ENCODE peak calls at places on chromosome 13, in nine cellular contexts. One of them, this sample, is unnamed.

GRCh38 chr13:20482818-20483217 is 42.8 kb downstream of the CRYL1 start:
- DNase-seq in left lung: no peak
- DNase-seq in AG04450: no peak
- DNase-seq in A549: no peak
- DNase-seq in tibial artery: no peak
- DNase-seq in heart left ventricle: no peak
- DNase-seq in tibial nerve: no peak
- DNase-seq in psoas muscle: no peak
- DNase-seq in upper lobe of right lung: no peak
- DNase-seq in this sample: no peak

GRCh38 chr13:48431987-48432615 is 19.2 kb upstream of the LPAR6 start:
- DNase-seq in tibial artery: no peak
- DNase-seq in AG04450: no peak
- DNase-seq in A549: no peak
- DNase-seq in heart left ventricle: no peak
- DNase-seq in upper lobe of right lung: no peak
- DNase-seq in left lung: no peak
- DNase-seq in psoas muscle: no peak
- DNase-seq in tibial nerve: no peak
- DNase-seq in this sample: no peak

GRCh38 chr13:94984974-94985373 is 272.6 kb upstream of the SOX21 start:
- DNase-seq in upper lobe of right lung: no peak
- DNase-seq in tibial artery: no peak
- DNase-seq in tibial nerve: no peak
- DNase-seq in psoas muscle: no peak
- DNase-seq in left lung: no peak
- DNase-seq in heart left ventricle: no peak
- DNase-seq in A549: no peak
- DNase-seq in AG04450: no peak
- DNase-seq in this sample: no peak

GRCh38 chr13:87680298-87680697 is 9.1 kb downstream of the SLITRK5 start:
- DNase-seq in AG04450: no peak
- DNase-seq in tibial artery: no peak
- DNase-seq in heart left ventricle: no peak
- DNase-seq in psoas muscle: no peak
- DNase-seq in upper lobe of right lung: no peak
- DNase-seq in A549: no peak
- DNase-seq in tibial nerve: no peak
- DNase-seq in left lung: no peak
- DNase-seq in this sample: no peak

GRCh38 chr13:24271611-24272451 is 37.5 kb upstream of the C1QTNF9 start:
- DNase-seq in AG04450: peak; percentile 45
- DNase-seq in left lung: peak; percentile 80
- DNase-seq in psoas muscle: peak; percentile 48
- DNase-seq in tibial nerve: no peak
- DNase-seq in upper lobe of right lung: peak; percentile 88
- DNase-seq in tibial artery: peak; percentile 52
- DNase-seq in A549: no peak
- DNase-seq in heart left ventricle: peak; percentile 80
- DNase-seq in this sample: peak; percentile 83

GRCh38 chr13:77362166-77362565 is 35.3 kb upstream of the MYCBP2 start:
- DNase-seq in A549: no peak
- DNase-seq in upper lobe of right lung: no peak
- DNase-seq in heart left ventricle: no peak
- DNase-seq in AG04450: no peak
- DNase-seq in psoas muscle: no peak
- DNase-seq in tibial artery: no peak
- DNase-seq in left lung: no peak
- DNase-seq in tibial nerve: no peak
- DNase-seq in this sample: no peak

GRCh38 chr13:35720690-35721554 is 244.4 kb upstream of the MAB21L1 start:
- DNase-seq in psoas muscle: peak; percentile 39
- DNase-seq in A549: peak; percentile 59
- DNase-seq in upper lobe of right lung: no peak
- DNase-seq in left lung: no peak
- DNase-seq in AG04450: no peak
- DNase-seq in tibial nerve: no peak
- DNase-seq in heart left ventricle: peak; percentile 30
- DNase-seq in tibial artery: no peak
- DNase-seq in this sample: peak; percentile 35

GRCh38 chr13:39462456-39462855 is 140.5 kb downstream of the LHFPL6 start:
- DNase-seq in upper lobe of right lung: no peak
- DNase-seq in left lung: no peak
- DNase-seq in tibial nerve: no peak
- DNase-seq in A549: no peak
- DNase-seq in heart left ventricle: no peak
- DNase-seq in tibial artery: no peak
- DNase-seq in AG04450: no peak
- DNase-seq in psoas muscle: no peak
- DNase-seq in this sample: no peak

GRCh38 chr13:30832845-30833332 is 73.2 kb upstream of the MEDAG start:
- DNase-seq in upper lobe of right lung: peak; percentile 79
- DNase-seq in A549: peak; percentile 38
- DNase-seq in tibial artery: no peak
- DNase-seq in left lung: peak; percentile 58
- DNase-seq in AG04450: no peak
- DNase-seq in psoas muscle: peak; percentile 51
- DNase-seq in tibial nerve: no peak
- DNase-seq in heart left ventricle: no peak
- DNase-seq in this sample: peak; percentile 44

GRCh38 chr13:35978607-35979316 is 152.4 kb downstream of the DCLK1 start:
- DNase-seq in AG04450: no peak
- DNase-seq in tibial nerve: no peak
- DNase-seq in heart left ventricle: no peak
- DNase-seq in tibial artery: peak; percentile 49
- DNase-seq in left lung: no peak
- DNase-seq in upper lobe of right lung: no peak
- DNase-seq in psoas muscle: no peak
- DNase-seq in A549: peak; percentile 12
- DNase-seq in this sample: peak; percentile 57

GRCh38 chr13:44765076-44765475 is 188.9 kb upstream of the TSC22D1 start:
- DNase-seq in tibial nerve: no peak
- DNase-seq in heart left ventricle: no peak
- DNase-seq in upper lobe of right lung: no peak
- DNase-seq in A549: no peak
- DNase-seq in tibial artery: no peak
- DNase-seq in psoas muscle: no peak
- DNase-seq in left lung: no peak
- DNase-seq in AG04450: no peak
- DNase-seq in this sample: no peak

GRCh38 chr13:28415994-28416411 is 78.9 kb downstream of the FLT1 start:
- DNase-seq in upper lobe of right lung: no peak
- DNase-seq in left lung: no peak
- DNase-seq in heart left ventricle: no peak
- DNase-seq in AG04450: no peak
- DNase-seq in tibial artery: no peak
- DNase-seq in tibial nerve: no peak
- DNase-seq in A549: no peak
- DNase-seq in psoas muscle: no peak
- DNase-seq in this sample: no peak

GRCh38 chr13:25645681-25646080 is 273.9 kb downstream of the ATP8A2 start:
- DNase-seq in tibial artery: no peak
- DNase-seq in heart left ventricle: no peak
- DNase-seq in left lung: no peak
- DNase-seq in tibial nerve: no peak
- DNase-seq in upper lobe of right lung: no peak
- DNase-seq in AG04450: no peak
- DNase-seq in psoas muscle: no peak
- DNase-seq in A549: no peak
- DNase-seq in this sample: no peak
- H3K9me3 ChIP-seq in tibial artery: peaks cover 4% of the 10 kb centered on the region
- H3K9me3 ChIP-seq in heart left ventricle: peaks cover 5% of the 10 kb centered on the region
- H3K9me3 ChIP-seq in left lung: peaks cover 23% of the 10 kb centered on the region
- H3K9me3 ChIP-seq in tibial nerve: peaks cover 32% of the 10 kb centered on the region
- H3K9me3 ChIP-seq in upper lobe of right lung: no peaks in the 10 kb centered on the region
- H3K9me3 ChIP-seq in AG04450: no peaks in the 10 kb centered on the region
- H3K9me3 ChIP-seq in psoas muscle: peaks cover 5% of the 10 kb centered on the region
- H3K9me3 ChIP-seq in A549: no peaks in the 10 kb centered on the region
- H3K9me3 ChIP-seq in this sample: peaks cover 33% of the 10 kb centered on the region

GRCh38 chr13:111905609-111905945 is 161.4 kb upstream of the SOX1 start:
- DNase-seq in psoas muscle: no peak
- DNase-seq in tibial nerve: no peak
- DNase-seq in A549: no peak
- DNase-seq in upper lobe of right lung: peak; percentile 10
- DNase-seq in AG04450: no peak
- DNase-seq in left lung: no peak
- DNase-seq in tibial artery: no peak
- DNase-seq in heart left ventricle: peak; percentile 2
- DNase-seq in this sample: no peak
- H3K4me3 ChIP-seq in psoas muscle: no peak overlapping the region
- H3K4me3 ChIP-seq in tibial nerve: no peak overlapping the region
- H3K4me3 ChIP-seq in A549: no peak overlapping the region
- H3K4me3 ChIP-seq in upper lobe of right lung: no peak overlapping the region
- H3K4me3 ChIP-seq in AG04450: no peak overlapping the region
- H3K4me3 ChIP-seq in left lung: no peak overlapping the region
- H3K4me3 ChIP-seq in tibial artery: no peak overlapping the region
- H3K4me3 ChIP-seq in heart left ventricle: no peak overlapping the region
- H3K4me3 ChIP-seq in this sample: no peak overlapping the region

DNA sequence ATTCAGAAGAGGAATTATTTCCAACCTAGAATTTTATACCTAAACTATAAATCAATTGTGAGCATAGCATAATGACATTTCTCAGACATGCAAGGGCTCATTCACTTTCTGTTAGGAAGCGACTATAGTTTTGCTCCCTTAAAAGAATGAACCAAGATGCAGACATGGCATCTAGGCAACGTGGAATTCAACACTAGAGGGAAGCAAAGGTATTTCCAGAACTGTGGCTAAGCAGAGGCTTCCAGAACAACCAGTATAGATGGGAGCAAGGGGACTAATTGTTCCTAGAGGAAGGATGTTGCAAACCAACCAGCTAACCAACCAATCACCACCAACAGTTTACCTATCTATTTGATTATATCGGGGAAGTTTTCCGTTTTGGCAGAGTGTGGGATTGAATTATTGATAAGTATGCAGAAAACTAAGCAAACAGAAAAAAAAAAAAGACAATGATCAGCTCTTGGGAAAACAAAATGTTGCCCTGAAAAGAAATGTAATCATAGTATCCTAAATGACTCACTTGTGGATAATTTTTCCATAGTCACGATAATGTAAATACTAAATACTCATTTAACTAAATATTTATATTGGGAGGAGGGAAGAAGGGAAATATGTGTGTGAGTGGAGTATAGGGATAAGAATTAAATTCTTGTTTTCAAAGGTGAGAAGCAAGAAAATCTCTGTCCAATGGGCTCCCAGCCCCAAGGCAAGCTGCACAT is 21.1 kb downstream of the ARL11 start:
- DNase-seq in A549: peak; percentile 28
- DNase-seq in psoas muscle: no peak
- DNase-seq in tibial nerve: no peak
- DNase-seq in upper lobe of right lung: no peak
- DNase-seq in AG04450: no peak
- DNase-seq in heart left ventricle: no peak
- DNase-seq in tibial artery: no peak
- DNase-seq in left lung: no peak
- DNase-seq in this sample: no peak
- TF ChIP-seq CTCF in A549: peak; percentile 43
- TF ChIP-seq CTCF in psoas muscle: peak; percentile 38
- TF ChIP-seq CTCF in tibial nerve: peak; percentile 37
- TF ChIP-seq CTCF in upper lobe of right lung: peak; percentile 37
- TF ChIP-seq CTCF in AG04450: peak; percentile 46
- TF ChIP-seq CTCF in heart left ventricle: peak; percentile 52
- TF ChIP-seq CTCF in tibial artery: peak; percentile 40
- TF ChIP-seq CTCF in left lung: no peak
- TF ChIP-seq CTCF in this sample: peak; percentile 41

GRCh38 chr13:19071161-19071936 is 110.3 kb downstream of the TUBA3C start:
- DNase-seq in upper lobe of right lung: no peak
- DNase-seq in tibial artery: no peak
- DNase-seq in A549: no peak
- DNase-seq in heart left ventricle: no peak
- DNase-seq in AG04450: no peak
- DNase-seq in tibial nerve: no peak
- DNase-seq in left lung: no peak
- DNase-seq in psoas muscle: no peak
- DNase-seq in this sample: no peak

GRCh38 chr13:19074519-19074918 is 107.1 kb downstream of the TUBA3C start:
- DNase-seq in AG04450: no peak
- DNase-seq in tibial nerve: no peak
- DNase-seq in heart left ventricle: no peak
- DNase-seq in upper lobe of right lung: no peak
- DNase-seq in A549: no peak
- DNase-seq in tibial artery: no peak
- DNase-seq in left lung: no peak
- DNase-seq in psoas muscle: no peak
- DNase-seq in this sample: no peak

GRCh38 chr13:19069684-19070397 is 111.8 kb downstream of the TUBA3C start:
- DNase-seq in tibial artery: no peak
- DNase-seq in A549: no peak
- DNase-seq in AG04450: no peak
- DNase-seq in psoas muscle: no peak
- DNase-seq in heart left ventricle: no peak
- DNase-seq in left lung: no peak
- DNase-seq in upper lobe of right lung: no peak
- DNase-seq in tibial nerve: no peak
- DNase-seq in this sample: no peak

GRCh38 chr13:19070398-19070735 is 111.3 kb downstream of the TUBA3C start:
- DNase-seq in heart left ventricle: no peak
- DNase-seq in left lung: no peak
- DNase-seq in tibial artery: no peak
- DNase-seq in psoas muscle: no peak
- DNase-seq in A549: no peak
- DNase-seq in upper lobe of right lung: no peak
- DNase-seq in AG04450: no peak
- DNase-seq in tibial nerve: no peak
- DNase-seq in this sample: no peak

DNA sequence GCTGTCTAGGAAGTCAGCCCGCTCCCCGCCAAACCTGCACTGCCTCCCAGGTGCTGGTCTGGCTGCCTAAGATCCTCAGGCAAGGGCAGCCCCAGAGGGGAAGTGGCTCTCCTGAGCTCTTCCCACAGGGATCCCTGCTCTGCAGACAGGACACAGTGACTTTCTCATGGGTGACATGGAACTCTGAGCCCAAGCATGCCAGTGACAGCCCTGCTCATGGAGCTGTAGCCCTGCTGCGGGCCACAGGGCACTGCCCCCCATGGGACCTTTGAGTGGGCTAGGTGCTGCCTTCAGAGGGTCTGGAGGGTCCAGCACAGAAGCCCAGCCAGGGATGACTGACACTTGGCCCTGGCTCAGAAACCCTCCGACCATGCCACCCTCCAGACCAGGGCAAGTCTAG is 109.1 kb downstream of the TUBA3C start:
- DNase-seq in left lung: no peak
- DNase-seq in tibial nerve: no peak
- DNase-seq in upper lobe of right lung: no peak
- DNase-seq in heart left ventricle: no peak
- DNase-seq in psoas muscle: no peak
- DNase-seq in A549: no peak
- DNase-seq in AG04450: no peak
- DNase-seq in tibial artery: no peak
- DNase-seq in this sample: no peak
- H3K9me3 ChIP-seq in left lung: peaks cover 16% of the 10 kb centered on the region
- H3K9me3 ChIP-seq in tibial nerve: peaks cover 13% of the 10 kb centered on the region
- H3K9me3 ChIP-seq in upper lobe of right lung: no peaks in the 10 kb centered on the region
- H3K9me3 ChIP-seq in heart left ventricle: no peaks in the 10 kb centered on the region
- H3K9me3 ChIP-seq in psoas muscle: no peaks in the 10 kb centered on the region
- H3K9me3 ChIP-seq in A549: no peaks in the 10 kb centered on the region
- H3K9me3 ChIP-seq in AG04450: peaks cover 64% of the 10 kb centered on the region
- H3K9me3 ChIP-seq in tibial artery: no peaks in the 10 kb centered on the region
- H3K9me3 ChIP-seq in this sample: no peaks in the 10 kb centered on the region

This sample was measured in heart right ventricle.